ENCODE peak calls at places on chromosomes 12 and 14, in five cellular contexts. A is brain microvascular endothelial cell, R is psoas muscle, U is IMR-90, M is breast epithelium. Q is an unnamed sample.

GRCh38 chr14:50801706-50802105 is 29.3 kb downstream of the NIN start:
- DNase-seq in U (peak), R (no peak), A (peak), M (no peak), Q (no peak)

GRCh38 chr12:7935773-7936581 is at the start of gene SLC2A3:
- DNase-seq in R (peak), A (peak), M (no peak), U (peak), Q (peak)

GRCh38 chr14:81784084-81784483 is 250.4 kb upstream of the SEL1L start:
- DNase-seq in R (no peak), U (no peak), A (no peak), M (no peak), Q (no peak)

GRCh38 chr14:51004801-51005526 is 60.7 kb upstream of the PYGL start:
- DNase-seq in M (no peak), A (peak), U (peak), R (no peak), Q (no peak)

GRCh38 chr12:32124637-32125036 is 18.0 kb downstream of the BICD1 start:
- DNase-seq in M (no peak), U (no peak), R (no peak), A (no peak), Q (no peak)

GRCh38 chr12:69985656-69986055 is 160.6 kb downstream of the MYRFL start:
- DNase-seq in R (no peak), M (no peak), U (no peak), A (no peak), Q (no peak)

GRCh38 chr12:112599871-112600270 is 181.1 kb downstream of the PTPN11 start:
- DNase-seq in U (no peak), M (no peak), A (no peak), R (no peak), Q (no peak)

GRCh38 chr14:105442125-105442524 is 22.5 kb downstream of the MTA1 start:
- DNase-seq in R (no peak), A (no peak), M (no peak), U (no peak), Q (no peak)

GRCh38 chr12:48924617-48925217 is 575 bp downstream of the FKBP11 start:
- DNase-seq in A (peak), R (peak), M (no peak), U (peak), Q (no peak)

GRCh38 chr12:53940448-53941014 is 1.9 kb downstream of the HOXC13 start:
- DNase-seq in A (no peak), R (no peak), U (no peak), M (no peak), Q (no peak)

GRCh38 chr14:98130691-98131090 is 1141.3 kb downstream of the BCL11B start:
- DNase-seq in M (no peak), A (peak), U (no peak), R (no peak), Q (no peak)

GRCh38 chr12:122888232-122888752 is 7.6 kb downstream of the VPS37B start:
- DNase-seq in U (peak), M (peak), A (peak), R (no peak), Q (no peak)

GRCh38 chr14:97266653-97267052 is 469.5 kb downstream of the VRK1 start:
- DNase-seq in A (peak), M (no peak), U (no peak), R (no peak), Q (no peak)

GRCh38 chr12:52884526-52885293 is 20.2 kb downstream of the KRT8 start:
- DNase-seq in A (peak), U (peak), M (peak), R (peak), Q (no peak)
- H3K4me3 ChIP-seq in A (no peak), U (no peak), M (no peak), R (no peak), Q (no peak)

GRCh38 chr12:29024117-29024516 is 125.0 kb upstream of the FAR2 start:
- DNase-seq in M (no peak), A (no peak), R (no peak), U (no peak), Q (no peak)
- TF ChIP-seq CTCF in M (no peak), A (no peak), R (no peak), U (peak), Q (peak)

GRCh38 chr14:32934891-32935633 is 3.6 kb upstream of the NPAS3 start:
- DNase-seq in R (no peak), U (no peak), M (no peak), A (no peak), Q (no peak)

GRCh38 chr14:32932921-32933622 is 5.6 kb upstream of the NPAS3 start:
- DNase-seq in A (no peak), M (no peak), R (peak), U (no peak), Q (no peak)

GRCh38 chr14:32932302-32932920 is 6.3 kb upstream of the NPAS3 start:
- DNase-seq in U (no peak), R (no peak), M (no peak), A (no peak), Q (no peak)

GRCh38 chr14:32933943-32934890 is 4.5 kb upstream of the NPAS3 start:
- DNase-seq in R (peak), U (no peak), A (peak), M (no peak), Q (no peak)

DNA sequence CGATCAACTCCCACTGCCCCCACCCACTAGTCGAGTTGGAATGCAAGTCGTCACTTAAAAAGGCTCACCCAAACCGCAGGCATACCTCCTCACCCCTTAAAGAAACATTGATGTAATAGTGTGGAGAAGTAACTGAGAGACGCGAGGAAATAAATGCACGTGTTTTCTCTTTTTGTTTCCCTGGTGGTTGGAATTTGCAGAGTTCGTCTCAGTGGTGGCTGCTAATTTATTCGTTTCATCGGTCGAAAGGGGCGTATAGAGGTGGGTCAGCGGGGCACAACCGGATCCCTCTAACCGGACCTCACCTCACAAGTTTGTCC is 5.1 kb upstream of the NPAS3 start:
- DNase-seq in M (no peak), A (peak), U (no peak), R (no peak), Q (no peak)
- H3K4me3 ChIP-seq in M (peak), A (peak), U (no peak), R (peak), Q (peak)

DNA sequence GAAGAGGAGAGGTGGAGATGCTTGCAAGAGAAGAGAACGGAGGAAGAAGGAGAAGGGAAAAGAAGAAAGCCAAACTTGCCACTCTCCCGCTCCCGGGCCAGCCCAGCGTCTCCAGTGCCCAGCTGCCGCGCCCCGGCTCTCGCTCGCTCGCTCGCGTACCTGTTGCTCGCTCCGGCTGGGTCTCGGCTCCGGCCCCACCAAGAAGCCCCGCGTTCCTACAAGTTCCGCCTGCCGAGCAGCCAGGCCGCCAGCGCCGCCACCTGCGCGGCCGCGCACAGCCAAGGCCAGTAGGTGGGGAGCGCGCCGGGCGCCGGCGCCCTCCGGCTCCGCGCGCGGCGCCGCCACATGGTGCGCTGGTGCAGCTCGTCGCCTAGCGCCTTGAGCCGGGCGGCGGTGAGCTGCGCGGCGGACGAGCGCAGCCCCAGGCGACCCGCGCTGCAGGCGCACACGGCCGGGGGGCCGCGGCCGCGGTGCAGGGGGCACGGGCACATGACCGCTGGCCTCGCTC is 370 bp downstream of the HRK start:
- DNase-seq in A (no peak), M (no peak), U (peak), R (peak), Q (no peak)
- TF ChIP-seq CTCF in A (no peak), M (no peak), U (no peak), R (no peak), Q (no peak)